ENCODE peak calls at places on chromosomes 16 and 17, in four cellular contexts. X is thyroid gland; U is CD8-positive, alpha-beta T cell; H is left ventricle myocardium inferior. I is an unnamed sample.

GRCh38 chr16:67432491-67432890 is 1.6 kb downstream of the HSD11B2 start:
- DNase-seq in X (no peak), U (no peak), H (no peak), I (no peak)

GRCh38 chr17:46832945-46833839 is 14.7 kb upstream of the WNT3 start:
- DNase-seq in X (no peak), U (no peak), H (no peak), I (peak)

GRCh38 chr17:56754523-56755208 is 79.1 kb downstream of the C17orf67 start:
- DNase-seq in X (no peak), U (no peak), H (no peak), I (no peak)

GRCh38 chr16:4089811-4090293 is 26.4 kb downstream of the ADCY9 start:
- DNase-seq in X (no peak), U (no peak), H (no peak), I (no peak)

GRCh38 chr16:9437115-9437514 is 345.7 kb downstream of the HAPSTR1 start:
- DNase-seq in X (no peak), U (no peak), H (no peak), I (no peak)

GRCh38 chr16:69848635-69849545 is 86.8 kb downstream of the WWP2 start:
- DNase-seq in X (peak), U (no peak), H (peak), I (peak)

GRCh38 chr17:49585422-49586027 is 9.9 kb downstream of the NXPH3 start:
- DNase-seq in X (no peak), U (no peak), H (no peak), I (no peak)

GRCh38 chr17:39062846-39063680 is 88.4 kb downstream of the PLXDC1 start:
- DNase-seq in X (no peak), U (no peak), H (no peak), I (peak)

GRCh38 chr17:44623070-44623725 is 33.1 kb upstream of the MEIOC start:
- DNase-seq in X (no peak), U (no peak), H (no peak), I (no peak)

GRCh38 chr16:73385701-73386100 is 337.8 kb upstream of the ZFHX3 start:
- DNase-seq in X (no peak), U (no peak), H (no peak), I (no peak)

GRCh38 chr16:47524007-47524405 is 62.9 kb downstream of the PHKB start:
- DNase-seq in X (no peak), U (no peak), H (no peak), I (no peak)

GRCh38 chr17:4394208-4395110 is 28.0 kb upstream of the UBE2G1 start:
- DNase-seq in X (no peak), U (no peak), H (no peak), I (peak)

GRCh38 chr16:57480127-57480753 is 6.1 kb downstream of the DOK4 start:
- DNase-seq in X (no peak), U (no peak), H (peak), I (no peak)

GRCh38 chr17:40295471-40296457 is 8.1 kb downstream of the CDC6 start:
- DNase-seq in X (no peak), U (no peak), H (no peak), I (no peak)

GRCh38 chr17:43338886-43339516 is 59.8 kb upstream of the ARL4D start:
- DNase-seq in X (peak), U (peak), H (peak), I (peak)

GRCh38 chr16:75506567-75506966 is 11.3 kb upstream of the CHST6 start:
- DNase-seq in X (no peak), U (no peak), H (no peak), I (peak)

GRCh38 chr17:39722965-39723848 is 7.1 kb downstream of the MIEN1 start:
- DNase-seq in X (no peak), U (no peak), H (no peak), I (peak)

GRCh38 chr16:87056083-87056482 is 261.1 kb downstream of the C16orf95 start:
- DNase-seq in X (no peak), U (no peak), H (no peak), I (peak)

GRCh38 chr16:22945361-22945760 is 131.4 kb downstream of the HS3ST2 start:
- DNase-seq in X (no peak), U (no peak), H (no peak), I (peak)

GRCh38 chr16:19523559-19524355 is at the start of gene CCP110:
- DNase-seq in X (peak), U (peak), H (peak), I (peak)

GRCh38 chr17:18235743-18236256 is 10.4 kb downstream of the LLGL1 start:
- DNase-seq in X (no peak), U (no peak), H (no peak), I (peak)

GRCh38 chr17:12398636-12399035 is 267.1 kb upstream of the MYOCD start:
- DNase-seq in X (no peak), U (no peak), H (no peak), I (no peak)

GRCh38 chr16:4548124-4548523 is 8.0 kb upstream of the C16orf96 start:
- DNase-seq in X (no peak), U (no peak), H (no peak), I (no peak)

GRCh38 chr16:20904507-20905079 is 4.0 kb downstream of the LYRM1 start:
- DNase-seq in X (no peak), U (peak), H (no peak), I (peak)

GRCh38 chr17:62562656-62563055 is 64.8 kb upstream of the MRC2 start:
- DNase-seq in X (no peak), U (no peak), H (no peak), I (peak)

GRCh38 chr16:67542464-67542863 is 13.8 kb downstream of the RIPOR1 start:
- DNase-seq in X (peak), U (peak), H (no peak), I (peak)

GRCh38 chr16:62149646-62150045 is 113.4 kb upstream of the CDH8 start:
- DNase-seq in X (no peak), U (no peak), H (no peak), I (peak)

GRCh38 chr17:81348097-81349055 is 46.9 kb upstream of the BAHCC1 start:
- DNase-seq in X (no peak), U (no peak), H (no peak), I (no peak)

DNA sequence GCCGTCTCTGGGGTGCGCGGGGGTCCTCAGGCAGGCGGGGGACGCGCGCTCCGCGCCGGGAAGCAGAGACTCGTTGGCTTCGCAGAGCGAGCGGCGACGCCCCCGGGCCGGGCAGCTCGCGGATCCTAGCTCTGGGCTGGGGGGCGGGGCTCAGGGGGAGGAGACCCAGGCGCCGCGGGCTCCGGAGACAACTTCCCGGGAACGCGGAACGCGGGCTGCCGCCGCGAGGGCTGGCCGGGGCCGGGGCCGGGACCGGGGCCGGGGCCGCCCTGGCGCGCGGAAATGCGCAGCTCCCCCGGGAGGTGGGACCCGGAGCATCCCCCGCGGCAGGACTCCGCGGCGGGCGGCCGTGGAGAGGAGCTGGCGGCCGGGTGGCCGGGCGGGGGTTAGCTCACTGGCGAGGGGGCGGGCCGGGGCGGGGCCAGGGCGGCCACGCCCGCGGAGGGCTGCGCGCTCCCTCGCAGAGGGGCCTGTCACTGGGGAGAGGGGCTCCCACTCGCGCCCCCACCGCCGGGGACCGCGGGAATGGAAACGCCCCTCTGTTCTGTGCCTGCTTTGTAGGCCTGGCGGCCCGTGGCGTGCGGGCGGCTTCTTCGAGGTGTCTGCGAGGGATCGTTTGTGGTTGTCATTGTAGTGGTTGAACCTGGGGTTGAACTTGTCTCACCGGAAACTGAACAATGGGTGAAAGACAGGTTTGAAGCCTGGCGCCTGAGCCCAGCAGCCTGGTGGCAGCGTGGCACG is at the start of gene GAS7:
- DNase-seq in X (no peak), U (peak), H (peak), I (no peak)
- H3K4me3 ChIP-seq in X (no peak), U (peak), H (peak), I (no peak)

GRCh38 chr17:491086-492014 is 138.7 kb upstream of the RPH3AL start:
- DNase-seq in X (peak), U (peak), H (peak), I (peak)

GRCh38 chr17:492015-492399 is 139.4 kb upstream of the RPH3AL start:
- DNase-seq in X (no peak), U (no peak), H (no peak), I (no peak)

GRCh38 chr17:489758-490329 is 137.2 kb upstream of the RPH3AL start:
- DNase-seq in X (peak), U (peak), H (no peak), I (peak)

GRCh38 chr17:493666-494065 is 141.1 kb upstream of the RPH3AL start:
- DNase-seq in X (no peak), U (no peak), H (no peak), I (no peak)

DNA sequence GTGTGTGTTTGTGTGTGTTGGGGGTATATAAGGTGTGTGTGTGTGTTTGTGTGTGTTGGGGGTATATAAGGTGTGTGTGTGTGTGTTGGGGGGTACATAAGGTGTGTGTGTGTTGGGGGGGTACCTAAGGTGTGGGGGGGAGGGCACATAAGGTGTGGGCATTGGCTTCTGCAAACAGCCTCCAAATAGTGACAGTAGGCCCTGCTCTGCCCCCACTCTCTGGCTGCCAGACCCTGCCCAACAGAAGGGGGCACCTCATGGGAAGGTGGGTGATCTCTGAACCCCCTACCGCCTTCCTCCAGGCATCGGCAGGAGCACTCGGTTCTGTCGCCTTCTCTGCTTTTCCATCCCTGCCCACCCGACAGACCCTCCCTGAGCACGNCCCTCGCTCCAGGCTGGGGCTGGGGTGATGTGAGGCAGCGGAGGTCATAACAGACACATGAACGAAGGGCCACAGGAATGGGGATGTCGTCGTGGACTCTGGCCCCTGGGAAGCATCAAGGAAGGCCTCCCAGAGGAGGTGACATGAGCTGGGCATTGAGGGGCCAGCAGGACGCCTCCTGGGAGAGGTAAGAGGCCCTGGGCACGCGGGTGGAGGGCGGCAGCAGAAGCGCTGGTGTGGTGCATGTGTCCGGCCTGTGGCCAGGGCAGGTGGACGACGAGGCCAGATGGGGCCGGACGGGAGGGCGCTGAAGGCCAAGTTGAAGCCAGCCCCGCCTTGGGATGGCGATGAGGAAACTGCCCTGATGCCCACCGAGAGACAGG is 136.6 kb upstream of the RPH3AL start:
- DNase-seq in X (no peak), U (peak), H (no peak), I (peak)
- TF ChIP-seq CTCF in X (no peak), U (no peak), H (no peak), I (no peak)

DNA sequence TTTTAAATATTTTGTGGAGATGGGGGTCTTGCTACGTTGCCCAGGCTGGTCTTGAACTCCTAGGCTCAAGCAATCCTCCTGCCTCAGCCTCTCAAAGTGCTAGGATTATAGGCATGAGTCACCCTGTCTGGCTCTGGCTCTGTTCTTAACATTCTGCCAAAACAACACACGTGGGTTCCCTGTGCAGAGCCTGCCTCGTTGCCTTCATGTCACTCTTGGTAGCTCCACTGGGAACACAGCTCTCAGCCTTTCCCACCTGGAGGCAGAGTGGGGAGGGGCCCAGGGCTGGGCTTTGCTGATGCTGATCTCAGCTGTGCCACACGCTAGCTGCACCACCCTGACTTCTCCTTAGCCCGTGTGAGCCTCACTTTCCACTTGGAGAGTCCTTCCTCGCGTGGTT is 19.3 kb downstream of the CRISPLD2 start:
- DNase-seq in X (peak), U (no peak), H (no peak), I (peak)
- H3K4me3 ChIP-seq in X (no peak), U (no peak), H (no peak), I (no peak)

GRCh38 chr17:77180503-77181330 is 39.9 kb downstream of the SEC14L1 start:
- DNase-seq in X (peak), U (no peak), H (no peak), I (no peak)
- TF ChIP-seq CTCF in X (no peak), U (no peak), H (no peak), I (no peak)

DNA sequence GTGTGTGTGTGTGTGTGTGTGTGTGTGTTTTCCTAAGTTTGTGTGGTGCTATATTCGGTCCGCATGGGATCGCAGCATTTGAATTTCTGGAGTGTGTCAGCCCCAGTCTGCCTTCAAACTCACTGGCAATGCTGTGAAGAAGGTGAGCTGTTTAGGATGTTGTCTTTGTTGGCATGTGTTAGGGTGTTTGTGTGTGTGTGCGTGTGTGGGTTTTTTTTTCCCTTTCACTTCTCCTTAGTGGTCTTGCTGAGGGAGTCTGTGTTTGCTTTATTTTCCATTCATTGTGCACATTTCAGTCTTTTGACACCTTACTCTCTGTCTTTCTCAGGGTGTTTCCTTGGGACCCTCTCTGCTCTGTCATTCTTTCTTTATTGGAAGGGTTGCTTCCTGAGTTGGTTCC is 27.7 kb upstream of the RBFOX1 start:
- DNase-seq in X (no peak), U (no peak), H (no peak), I (no peak)
- H3K4me3 ChIP-seq in X (no peak), U (no peak), H (peak), I (no peak)

DNA sequence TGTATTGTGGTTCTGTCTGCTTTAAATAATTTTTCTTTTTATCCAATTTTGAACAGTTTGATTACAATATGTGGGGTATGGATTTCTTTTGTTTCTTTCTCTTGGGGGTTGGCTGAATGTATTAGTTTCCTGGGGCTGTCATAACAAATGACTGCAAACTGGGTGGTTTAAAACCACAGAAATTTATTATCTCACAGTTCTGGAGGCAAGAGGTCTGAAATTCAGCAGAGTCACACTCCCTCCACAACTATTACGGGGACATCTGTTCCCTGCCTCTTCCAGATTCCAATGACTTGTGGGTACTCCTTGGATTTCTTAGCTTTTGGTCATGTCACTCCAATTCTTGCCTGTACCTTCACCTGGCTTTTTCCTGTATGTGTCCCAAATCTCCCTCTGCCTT is 23.7 kb downstream of the COX11 start:
- DNase-seq in X (no peak), U (no peak), H (no peak), I (no peak)
- TF ChIP-seq CTCF in X (no peak), U (no peak), H (no peak), I (no peak)

DNA sequence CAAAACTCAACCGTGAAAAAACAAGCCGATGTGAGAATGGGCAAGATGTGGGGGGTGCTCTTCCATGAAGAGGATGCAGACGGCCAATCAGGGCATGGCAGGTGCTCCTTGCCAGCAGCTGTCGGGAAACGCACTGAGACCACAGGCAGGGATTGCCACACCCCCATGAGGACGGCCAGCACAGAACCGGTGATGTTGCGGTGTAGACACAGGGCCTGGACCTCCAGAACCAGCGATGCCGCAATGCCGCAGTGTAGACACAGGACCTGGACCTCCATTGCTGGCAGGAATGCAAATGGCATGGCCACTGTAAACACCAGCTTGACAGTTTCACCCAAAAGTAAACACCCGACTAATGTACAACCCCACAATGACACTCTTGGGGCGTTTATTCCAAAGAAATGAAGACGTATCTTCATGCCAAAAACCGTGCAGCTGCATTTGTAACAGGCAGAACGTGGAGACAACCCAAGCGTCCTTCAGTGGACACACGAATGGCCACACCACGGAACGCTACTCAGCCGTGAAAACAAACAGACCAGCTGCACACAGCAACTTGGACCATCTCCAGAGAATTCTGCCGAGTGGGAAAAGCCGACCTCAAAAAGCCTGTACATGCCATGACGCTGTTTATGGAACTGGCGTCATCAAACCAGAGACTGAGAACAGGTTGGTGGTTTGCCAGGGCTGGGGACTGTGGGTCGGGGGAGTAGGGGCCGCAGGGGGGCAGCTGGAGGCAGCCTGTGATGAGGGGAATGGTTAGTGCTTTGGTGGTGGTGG is 165.1 kb downstream of the BANP start:
- DNase-seq in X (peak), U (no peak), H (no peak), I (no peak)
- H3K4me3 ChIP-seq in X (no peak), U (no peak), H (no peak), I (no peak)

GRCh38 chr17:9520649-9521435 is 54.8 kb downstream of the STX8 start:
- DNase-seq in X (no peak), U (no peak), H (no peak), I (no peak)

GRCh38 chr17:9519873-9520272 is 55.7 kb downstream of the STX8 start:
- DNase-seq in X (no peak), U (no peak), H (no peak), I (no peak)

GRCh38 chr17:9517396-9517795 is 58.2 kb downstream of the STX8 start:
- DNase-seq in X (no peak), U (peak), H (no peak), I (no peak)

DNA sequence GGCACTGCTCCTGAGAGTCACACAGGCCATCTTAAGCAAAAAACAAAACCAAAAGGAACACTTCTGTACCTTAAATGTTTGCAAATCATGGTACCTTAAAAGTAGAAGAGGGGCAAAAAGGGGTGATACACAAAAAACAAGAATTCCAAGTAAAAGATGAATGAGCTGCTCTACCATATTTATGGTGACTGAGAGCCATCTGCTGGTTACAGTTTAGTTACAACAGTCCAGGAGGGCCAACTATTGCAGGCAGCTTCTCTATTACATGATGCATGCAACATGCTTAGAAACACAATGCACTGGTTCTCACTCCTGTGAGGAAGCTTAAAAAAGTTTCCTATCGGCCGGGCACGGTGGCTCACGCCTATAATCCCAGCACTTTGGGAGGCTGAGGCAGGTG is 53.5 kb downstream of the STX8 start:
- DNase-seq in X (no peak), U (no peak), H (no peak), I (peak)
- TF ChIP-seq CTCF in X (peak), U (no peak), H (peak), I (peak)